ENCODE peak calls at places on chromosomes 5 and 9, in seven cellular contexts. W, K, G, M, E, P and X are unnamed samples.

GRCh38 chr5:143431789-143432188 is 28.3 kb upstream of the NR3C1 start:
- DNase-seq in G (no peak), P (no peak), W (no peak), M (no peak), E (no peak), K (no peak), X (no peak)

GRCh38 chr9:133127340-133127981 is 6.4 kb upstream of the RALGDS start:
- DNase-seq in E (no peak), P (no peak), M (peak; percentile 70), G (peak; percentile 84), K (peak; percentile 60), W (peak; percentile 90), X (no peak)

GRCh38 chr5:76521240-76521758 is 101.9 kb downstream of the F2RL2 start:
- DNase-seq in W (no peak), K (no peak), E (no peak), P (no peak), M (no peak), G (no peak), X (no peak)

GRCh38 chr5:147989977-147990376 is 73.8 kb upstream of the SPINK5 start:
- DNase-seq in W (no peak), E (no peak), M (no peak), G (no peak), P (no peak), K (no peak), X (no peak)

GRCh38 chr5:28512648-28513047 is 1474.3 kb upstream of the CDH9 start:
- DNase-seq in G (no peak), K (no peak), W (no peak), P (no peak), E (no peak), M (no peak), X (no peak)

GRCh38 chr9:92711844-92712243 is 41.9 kb upstream of the IPPK start:
- DNase-seq in W (no peak), P (no peak), K (no peak), G (no peak), E (no peak), M (no peak), X (no peak)

GRCh38 chr5:169222934-169223594 is 77.9 kb downstream of the SLIT3 start:
- DNase-seq in G (no peak), M (no peak), W (no peak), K (no peak), E (no peak), P (no peak), X (no peak)

GRCh38 chr9:125486576-125486975 is 220.4 kb downstream of the MAPKAP1 start:
- DNase-seq in M (peak; percentile 22), P (no peak), G (no peak), K (no peak), W (no peak), E (no peak), X (peak; percentile 91)

GRCh38 chr9:76443887-76444286 is 15.1 kb upstream of the GCNT1 start:
- DNase-seq in W (no peak), G (no peak), K (no peak), P (no peak), E (no peak), M (no peak), X (no peak)

GRCh38 chr9:131593936-131594665 is 48.8 kb downstream of the PRRT1B start:
- DNase-seq in G (no peak), K (no peak), P (no peak), M (no peak), E (no peak), W (peak; percentile 59), X (no peak)

GRCh38 chr9:34521406-34522045 is 1.3 kb downstream of the ENHO start:
- DNase-seq in E (no peak), M (no peak), W (no peak), K (no peak), P (no peak), G (no peak), X (no peak)

GRCh38 chr9:134938346-134939079 is 20.8 kb upstream of the FCN1 start:
- DNase-seq in M (no peak), G (no peak), E (no peak), P (no peak), K (no peak), W (no peak), X (no peak)

GRCh38 chr9:89466451-89467277 is 31.2 kb downstream of the SEMA4D start:
- DNase-seq in M (no peak), G (no peak), E (no peak), W (no peak), P (no peak), K (no peak), X (no peak)

GRCh38 chr5:159515909-159516415 is 185.7 kb upstream of the IL12B start:
- DNase-seq in M (peak; percentile 62), G (peak; percentile 74), W (peak; percentile 92), E (peak; percentile 37), K (peak; percentile 53), P (peak; percentile 70), X (no peak)

GRCh38 chr9:126346031-126346430 is 19.4 kb downstream of the MVB12B start:
- DNase-seq in K (no peak), W (no peak), P (no peak), E (no peak), G (no peak), M (no peak), X (no peak)

GRCh38 chr5:6317133-6317532 is 61.2 kb downstream of the MED10 start:
- DNase-seq in G (no peak), M (no peak), W (no peak), P (no peak), K (no peak), E (no peak), X (peak; percentile 72)

GRCh38 chr9:78029601-78030552 is 1.7 kb downstream of the GNAQ start:
- DNase-seq in E (peak; percentile 18), K (peak; percentile 30), M (peak; percentile 14), W (no peak), G (no peak), P (no peak), X (no peak)

GRCh38 chr5:75952963-75953362 is 130.2 kb upstream of the SV2C start:
- DNase-seq in E (no peak), P (no peak), G (no peak), W (no peak), M (no peak), K (no peak), X (no peak)

GRCh38 chr5:68528877-68529276 is 313.3 kb downstream of the PIK3R1 start:
- DNase-seq in M (no peak), P (no peak), K (no peak), W (no peak), G (no peak), E (no peak), X (no peak)

GRCh38 chr9:119369670-119370366 is 583 bp upstream of the BRINP1 start:
- DNase-seq in G (no peak), K (no peak), W (no peak), E (no peak), P (no peak), M (no peak), X (no peak)

GRCh38 chr5:10461041-10461440 is 19.4 kb downstream of the ROPN1L start:
- DNase-seq in W (peak; percentile 60), K (no peak), P (no peak), M (no peak), E (no peak), G (no peak), X (no peak)

GRCh38 chr5:78808380-78808779 is 159.8 kb upstream of the LHFPL2 start:
- DNase-seq in W (no peak), E (no peak), P (no peak), G (no peak), M (no peak), K (no peak), X (no peak)

DNA sequence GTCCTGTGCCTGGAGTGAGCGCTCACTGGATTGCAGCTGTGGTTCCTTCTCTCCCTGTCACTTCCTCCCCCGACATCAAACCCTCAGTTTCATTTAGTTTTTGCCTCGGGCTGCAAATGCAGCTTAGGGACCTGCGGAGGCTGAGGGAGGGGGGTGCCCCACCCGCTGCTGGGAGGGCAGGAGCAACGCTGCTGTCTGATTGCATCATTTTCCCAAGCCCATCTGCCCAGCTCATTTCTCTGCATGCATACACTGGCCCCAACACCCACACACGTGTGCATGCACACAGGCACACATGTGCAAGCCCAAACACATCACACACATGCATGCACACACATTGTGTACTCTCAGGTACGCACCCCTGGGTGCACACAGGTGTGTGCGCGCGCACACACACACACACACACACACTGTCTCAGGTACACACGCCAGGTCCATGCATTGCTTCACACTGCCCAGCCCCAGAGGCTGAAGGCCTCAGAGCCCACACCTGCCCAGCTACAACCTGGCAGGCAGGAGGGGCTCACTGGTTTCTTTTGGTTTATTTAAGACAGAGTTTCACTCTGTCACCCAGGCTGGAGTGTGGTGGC is 3.4 kb downstream of the ASS1 start:
- DNase-seq in W (no peak), E (no peak), K (no peak), G (no peak), M (no peak), P (no peak), X (no peak)
- H3K4me3 ChIP-seq in W (no peak overlapping the region), E (no peak overlapping the region), K (no peak overlapping the region), G (no peak overlapping the region), M (no peak overlapping the region), P (no peak overlapping the region), X (no peak overlapping the region)

GRCh38 chr9:4939118-4939561 is 45.9 kb upstream of the JAK2 start:
- DNase-seq in G (no peak), E (no peak), M (no peak), K (no peak), W (no peak), P (no peak), X (no peak)
- TF ChIP-seq EP300 in G (no peak), E (no peak), M (no peak), K (no peak), W (no peak), P (no peak), X (no peak)

DNA sequence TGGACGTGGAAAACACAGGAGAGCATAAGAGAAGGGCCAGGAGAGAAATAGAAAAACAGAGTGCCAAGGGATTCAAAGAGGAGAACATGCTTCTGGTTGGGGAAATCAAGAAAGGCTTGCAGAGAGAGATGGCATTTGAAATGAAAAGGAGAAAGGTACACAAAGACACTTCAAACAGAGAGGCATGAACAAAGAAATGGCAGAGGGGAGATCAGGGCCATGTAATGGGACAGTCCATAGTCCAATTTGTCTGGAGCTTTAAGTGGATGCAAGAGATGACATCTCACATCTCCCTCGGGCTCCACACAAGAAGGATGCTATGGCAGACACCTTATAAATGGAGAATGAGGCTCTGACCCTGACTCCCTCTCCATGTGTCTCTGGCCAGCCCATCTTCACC is 331.1 kb downstream of the MLLT3 start:
- DNase-seq in E (no peak), M (no peak), P (no peak), G (no peak), W (no peak), K (no peak), X (no peak)
- H3K4me3 ChIP-seq in E (no peak overlapping the region), M (no peak overlapping the region), P (no peak overlapping the region), G (no peak overlapping the region), W (no peak overlapping the region), K (no peak overlapping the region), X (no peak overlapping the region)

GRCh38 chr9:69971643-69972449 is 71.8 kb upstream of the MAMDC2 start:
- DNase-seq in M (peak; percentile 67), G (peak; percentile 60), W (no peak), K (peak; percentile 89), P (peak; percentile 49), E (peak; percentile 60), X (no peak)

GRCh38 chr9:69975681-69976080 is 68.0 kb upstream of the MAMDC2 start:
- DNase-seq in M (no peak), E (no peak), G (no peak), W (no peak), K (no peak), P (no peak), X (no peak)

GRCh38 chr9:69980041-69980440 is 63.6 kb upstream of the MAMDC2 start:
- DNase-seq in K (no peak), M (no peak), E (no peak), P (no peak), G (no peak), W (no peak), X (no peak)

GRCh38 chr9:69980591-69980990 is 63.1 kb upstream of the MAMDC2 start:
- DNase-seq in P (no peak), W (no peak), M (no peak), K (no peak), G (no peak), E (no peak), X (no peak)

GRCh38 chr9:69976165-69976564 is 67.5 kb upstream of the MAMDC2 start:
- DNase-seq in K (no peak), E (no peak), P (no peak), W (no peak), M (no peak), G (no peak), X (no peak)
- TF ChIP-seq EP300 in K (no peak), E (no peak), P (no peak), W (no peak), M (no peak), G (no peak), X (no peak)